ENCODE peak calls at places on chromosomes 3 and 15, in six cellular contexts. F is colonic mucosa, Y is fibroblast of lung, B is neuronal stem cell, P is left ventricle myocardium inferior, I is AG10803. E is an unnamed sample.

GRCh38 chr15:95260856-95261255 is 1029.5 kb downstream of the MCTP2 start:
- DNase-seq in B (no peak), Y (no peak), F (no peak), P (no peak), I (no peak), E (no peak)

GRCh38 chr3:192751148-192751547 is 23.8 kb upstream of the FGF12 start:
- DNase-seq in I (no peak), B (no peak), F (no peak), Y (no peak), P (no peak), E (no peak)

GRCh38 chr3:74592359-74592758 is 22.1 kb downstream of the CNTN3 start:
- DNase-seq in F (no peak), P (no peak), B (no peak), I (peak), Y (peak), E (no peak)

GRCh38 chr3:113746955-113747718 is at the start of gene ATP6V1A:
- DNase-seq in P (peak), I (no peak), B (peak), Y (peak), F (peak), E (peak)

GRCh38 chr3:82145742-82146141 is 384.3 kb upstream of the GBE1 start:
- DNase-seq in B (no peak), F (no peak), Y (no peak), P (no peak), I (no peak), E (no peak)

GRCh38 chr3:195181781-195182469 is 89.0 kb downstream of the XXYLT1 start:
- DNase-seq in I (no peak), Y (no peak), P (no peak), B (no peak), F (no peak), E (peak)

GRCh38 chr3:126937533-126938432 is 45.1 kb upstream of the PLXNA1 start:
- DNase-seq in F (no peak), P (peak), B (no peak), I (no peak), Y (peak), E (peak)

GRCh38 chr15:67013696-67014095 is 51.7 kb upstream of the SMAD3 start:
- DNase-seq in P (peak), I (peak), F (no peak), B (peak), Y (peak), E (peak)

GRCh38 chr3:42101048-42101447 is 9.9 kb downstream of the TRAK1 start:
- DNase-seq in P (peak), F (no peak), I (peak), Y (peak), B (no peak), E (peak)

GRCh38 chr3:126449621-126450051 is 26.1 kb downstream of the ZXDC start:
- DNase-seq in P (no peak), Y (no peak), I (no peak), B (no peak), F (peak), E (no peak)

GRCh38 chr3:46866720-46867549 is 3.7 kb upstream of the MYL3 start:
- DNase-seq in F (peak), B (no peak), P (peak), I (peak), Y (no peak), E (peak)

GRCh38 chr3:119690043-119690656 is 12.7 kb upstream of the CFAP91 start:
- DNase-seq in P (no peak), B (no peak), F (no peak), Y (peak), I (peak), E (no peak)

GRCh38 chr3:77601853-77602440 is 562.0 kb downstream of the ROBO2 start:
- DNase-seq in Y (no peak), P (no peak), B (no peak), F (no peak), I (no peak), E (no peak)

GRCh38 chr3:106844638-106845037 is 532.6 kb upstream of the CCDC54 start:
- DNase-seq in I (no peak), F (no peak), Y (no peak), P (no peak), B (no peak), E (no peak)

GRCh38 chr3:65035231-65035630 is 347.4 kb upstream of the ADAMTS9 start:
- DNase-seq in I (no peak), B (no peak), Y (no peak), F (no peak), P (no peak), E (no peak)

GRCh38 chr3:126064627-126065258 is 19.2 kb downstream of the SLC41A3 start:
- DNase-seq in F (no peak), B (no peak), Y (no peak), I (no peak), P (no peak), E (no peak)

GRCh38 chr3:13877911-13878710 is 1.8 kb downstream of the WNT7A start:
- DNase-seq in F (no peak), P (no peak), B (peak), Y (no peak), I (no peak), E (no peak)

GRCh38 chr15:51191072-51191665 is 96.5 kb upstream of the TNFAIP8L3 start:
- DNase-seq in Y (no peak), F (no peak), I (no peak), B (no peak), P (no peak), E (no peak)

GRCh38 chr3:184907941-184908649 is 96.1 kb downstream of the VPS8 start:
- DNase-seq in F (no peak), Y (no peak), B (no peak), I (no peak), P (peak), E (no peak)

GRCh38 chr3:187264051-187264450 is 27.5 kb downstream of the MASP1 start:
- DNase-seq in I (peak), Y (peak), F (no peak), P (no peak), B (no peak), E (no peak)

GRCh38 chr3:13497386-13497785 is 17.3 kb downstream of the HDAC11 start:
- DNase-seq in Y (peak), F (no peak), B (no peak), I (peak), P (peak), E (no peak)

GRCh38 chr3:58560771-58561311 is 16.4 kb downstream of the FAM107A start:
- DNase-seq in P (no peak), Y (peak), I (peak), B (peak), F (no peak), E (no peak)

GRCh38 chr3:101879102-101879501 is 29.8 kb downstream of the NFKBIZ start:
- DNase-seq in F (peak), B (no peak), Y (no peak), P (no peak), I (no peak), E (no peak)

GRCh38 chr3:95797081-95797480 is 1017.3 kb upstream of the EPHA6 start:
- DNase-seq in I (no peak), Y (no peak), P (no peak), F (no peak), B (no peak), E (no peak)

E was measured in uterus.